ENCODE peak calls at places on chromosomes 3 and 15, in four cellular contexts. J is A549, R is GM12865, S is astrocyte of the cerebellum. V is an unnamed sample.

GRCh38 chr3:15099364-15100098 is 583 bp upstream of the RBSN start:
- DNase-seq in R (peak), S (no peak), J (no peak), V (no peak)

GRCh38 chr15:29711531-29711930 is 110.7 kb downstream of the TJP1 start:
- DNase-seq in S (no peak), R (no peak), J (no peak), V (no peak)

GRCh38 chr15:57747206-57747605 is 40.7 kb downstream of the POLR2M start:
- DNase-seq in R (peak), S (no peak), J (no peak), V (no peak)

GRCh38 chr3:178063475-178063874 is 472.8 kb upstream of the KCNMB2 start:
- DNase-seq in J (no peak), R (no peak), S (no peak), V (peak)

GRCh38 chr3:195697582-195698324 is 23.0 kb upstream of the MUC20 start:
- DNase-seq in S (peak), J (peak), R (no peak), V (peak)

GRCh38 chr3:151107177-151107576 is 21.7 kb downstream of the MED12L start:
- DNase-seq in S (no peak), R (no peak), J (no peak), V (no peak)

GRCh38 chr15:90201944-90202375 is 830 bp downstream of the SEMA4B start:
- DNase-seq in J (no peak), S (no peak), R (no peak), V (no peak)

GRCh38 chr3:160677459-160677901 is 520 bp downstream of the ARL14 start:
- DNase-seq in J (peak), R (no peak), S (no peak), V (no peak)

GRCh38 chr3:113560845-113561623 is 28.7 kb downstream of the SIDT1 start:
- DNase-seq in S (no peak), R (no peak), J (no peak), V (no peak)

GRCh38 chr3:169581633-169582032 is 81.9 kb downstream of the MECOM start:
- DNase-seq in R (peak), S (no peak), J (no peak), V (no peak)

GRCh38 chr3:172606021-172606420 is 82.8 kb upstream of the TNFSF10 start:
- DNase-seq in R (no peak), S (peak), J (no peak), V (no peak)

GRCh38 chr15:53295574-53295973 is 463.9 kb downstream of the WDR72 start:
- DNase-seq in J (no peak), S (no peak), R (no peak), V (no peak)

GRCh38 chr3:141345951-141346817 is 22.1 kb upstream of the ZBTB38 start:
- DNase-seq in R (no peak), S (no peak), J (no peak), V (no peak)

GRCh38 chr15:94131875-94132274 is 99.5 kb upstream of the MCTP2 start:
- DNase-seq in J (no peak), S (no peak), R (no peak), V (no peak)

GRCh38 chr15:94135748-94136147 is 95.6 kb upstream of the MCTP2 start:
- DNase-seq in R (peak), J (no peak), S (no peak), V (no peak)
- TF ChIP-seq CTCF in R (no peak), J (no peak), S (no peak), V (no peak)

GRCh38 chr3:38139652-38140051 is 1.2 kb downstream of the MYD88 start:
- DNase-seq in R (no peak), J (no peak), S (no peak), V (no peak)
- H3K4me3 ChIP-seq in R (peak), J (no peak), S (peak), V (peak)

DNA sequence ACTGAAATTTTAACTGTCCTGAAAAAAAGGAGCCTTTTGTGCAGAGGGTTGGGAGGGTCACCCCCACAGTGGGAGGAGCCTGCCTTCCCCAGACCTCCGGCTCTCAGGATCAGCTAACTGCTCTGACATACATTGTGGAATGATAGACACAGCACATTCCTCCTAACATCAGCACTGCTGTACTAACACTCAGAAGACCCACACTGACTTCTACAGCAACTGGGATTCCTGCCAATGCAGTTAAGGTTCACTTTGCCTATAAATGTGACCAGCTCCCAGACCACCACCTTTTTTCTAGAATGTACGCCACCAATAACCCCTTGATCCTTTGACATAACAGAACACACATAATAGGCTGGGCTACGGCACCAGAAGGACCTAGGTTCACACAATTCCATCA is 3.2 kb downstream of the CPEB1 start:
- DNase-seq in S (no peak), R (no peak), J (no peak), V (no peak)
- TF ChIP-seq CTCF in S (no peak), R (no peak), J (no peak), V (no peak)

GRCh38 chr3:106004841-106005240 is 136.0 kb upstream of the CBLB start:
- DNase-seq in R (no peak), J (no peak), S (no peak), V (no peak)
- H3K4me3 ChIP-seq in R (no peak), J (no peak), S (no peak), V (no peak)

DNA sequence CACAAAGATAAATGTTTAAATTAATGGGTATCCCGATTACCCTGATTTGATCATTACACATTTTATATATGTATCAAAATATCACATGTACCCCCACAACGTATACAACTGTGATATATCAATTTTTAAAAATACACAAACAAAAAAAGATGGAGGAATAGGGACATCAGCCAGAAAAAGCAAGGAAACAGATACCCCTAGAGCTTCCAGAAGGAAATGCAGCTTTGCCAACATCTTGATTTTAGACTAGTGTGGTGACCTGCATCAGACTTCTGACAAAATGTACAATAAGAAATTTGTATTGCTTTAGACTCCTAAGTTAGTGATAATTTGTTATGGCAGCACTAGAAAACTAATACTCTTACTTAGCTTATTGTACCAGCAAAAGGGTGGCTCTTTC is 483.8 kb downstream of the TUSC7 start:
- DNase-seq in J (no peak), R (no peak), S (no peak), V (no peak)
- TF ChIP-seq CTCF in J (no peak), R (peak), S (no peak), V (peak)

GRCh38 chr3:52291508-52292181 is 4.0 kb downstream of the GLYCTK start:
- DNase-seq in J (no peak), S (no peak), R (peak), V (no peak)

GRCh38 chr3:52288674-52289073 is 1.0 kb downstream of the GLYCTK start:
- DNase-seq in R (no peak), S (no peak), J (no peak), V (no peak)

GRCh38 chr3:52290596-52291507 is 3.2 kb downstream of the GLYCTK start:
- DNase-seq in J (no peak), R (no peak), S (no peak), V (no peak)

GRCh38 chr3:52289338-52289746 is 1.7 kb downstream of the GLYCTK start:
- DNase-seq in R (no peak), J (no peak), S (no peak), V (no peak)

DNA sequence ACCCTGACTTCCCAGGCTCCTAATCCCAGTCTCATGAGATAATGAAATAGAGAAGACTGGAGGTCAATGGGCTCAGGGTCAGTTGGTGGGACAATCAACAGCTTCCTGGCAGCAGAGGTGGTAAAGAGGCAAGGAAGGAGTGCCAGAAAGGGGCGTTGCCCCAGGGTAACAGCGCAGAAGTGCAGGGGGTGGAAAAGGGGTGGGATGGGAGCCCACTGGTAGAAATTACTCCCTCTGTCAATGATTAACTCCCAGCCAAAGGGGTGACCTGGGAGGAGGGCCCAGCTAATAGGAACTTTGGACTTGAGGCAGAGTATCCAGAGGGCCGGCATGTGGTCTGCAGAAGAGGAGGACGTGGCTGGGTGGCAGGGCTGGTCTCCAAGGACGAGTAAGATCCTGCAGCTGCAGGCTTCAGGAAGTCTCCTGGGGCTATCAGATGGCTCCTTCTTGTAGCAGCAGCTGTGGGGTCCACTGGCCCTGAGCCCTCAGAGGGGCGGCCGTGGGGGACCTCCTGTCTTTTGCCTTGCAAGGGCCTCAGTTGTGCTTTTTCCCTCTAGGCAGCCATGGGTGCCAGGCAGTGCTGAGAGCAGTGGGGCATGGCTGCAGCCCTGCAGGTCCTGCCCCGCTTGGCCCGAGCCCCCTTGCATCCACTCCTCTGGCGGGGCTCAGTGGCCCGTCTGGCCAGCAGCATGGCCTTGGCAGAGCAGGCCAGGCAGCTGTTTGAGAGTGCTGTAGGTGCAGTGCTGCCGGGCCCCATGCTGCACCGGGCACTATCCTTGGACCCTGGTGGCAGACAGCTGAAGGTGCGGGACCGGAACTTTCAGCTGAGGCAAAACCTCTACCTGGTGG is 2.3 kb downstream of the GLYCTK start:
- DNase-seq in R (no peak), J (no peak), S (no peak), V (no peak)
- H3K4me3 ChIP-seq in R (no peak), J (no peak), S (no peak), V (no peak)

GRCh38 chr15:76184640-76185020 is 124.8 kb downstream of the TMEM266 start:
- DNase-seq in R (no peak), J (no peak), S (no peak), V (no peak)

GRCh38 chr15:76183906-76184639 is 124.3 kb downstream of the TMEM266 start:
- DNase-seq in S (no peak), R (no peak), J (no peak), V (no peak)

GRCh38 chr15:76187151-76187550 is 124.1 kb downstream of the ETFA start:
- DNase-seq in J (no peak), R (no peak), S (no peak), V (no peak)

GRCh38 chr15:76189106-76189505 is 122.2 kb downstream of the ETFA start:
- DNase-seq in S (no peak), J (no peak), R (no peak), V (no peak)

DNA sequence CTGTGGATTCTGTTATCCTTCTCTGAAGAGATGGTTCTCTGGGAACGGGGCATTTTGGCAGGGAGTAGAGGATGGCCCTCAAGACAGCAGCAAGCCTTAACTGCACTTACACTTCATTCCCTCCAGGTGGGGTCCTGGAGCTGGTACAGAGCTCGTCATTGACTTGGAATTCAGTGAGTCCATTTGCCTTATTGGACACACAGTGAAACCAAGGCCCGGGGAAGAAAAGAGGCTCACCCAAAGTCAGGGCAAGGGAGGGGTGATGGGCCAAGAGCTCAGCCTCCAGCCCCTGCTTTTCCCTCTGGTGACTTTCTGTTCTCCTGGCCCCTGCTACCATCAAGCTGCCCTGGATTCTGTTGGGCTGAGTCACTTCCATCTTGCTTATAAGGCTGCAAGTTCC is 125.6 kb downstream of the ETFA start:
- DNase-seq in S (no peak), J (peak), R (peak), V (no peak)
- TF ChIP-seq CTCF in S (peak), J (peak), R (peak), V (peak)

DNA sequence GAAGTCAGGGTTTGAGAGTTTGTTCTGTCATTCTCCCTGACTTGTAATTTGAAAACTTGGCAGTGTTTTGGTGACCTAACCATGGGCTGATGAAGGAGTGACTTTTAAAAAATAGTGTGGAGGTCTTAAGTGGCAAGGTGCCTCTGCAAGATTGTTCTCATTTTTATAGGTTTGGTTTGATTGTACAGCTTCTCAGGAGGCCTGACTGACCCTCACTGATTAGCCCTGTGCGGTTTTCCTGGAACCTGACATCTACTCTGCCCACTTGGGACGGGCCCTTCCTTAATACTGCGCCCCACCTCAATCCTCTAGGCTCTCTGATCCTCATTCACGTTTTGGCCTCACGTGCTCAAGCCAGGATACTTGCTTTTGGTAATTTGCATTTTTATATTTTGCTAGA is 2.8 kb downstream of the UBE2E1 start:
- DNase-seq in S (no peak), J (no peak), R (no peak), V (no peak)
- H3K4me3 ChIP-seq in S (no peak), J (no peak), R (peak), V (no peak)

GRCh38 chr15:67251318-67251717 is 3.1 kb downstream of the AAGAB start:
- DNase-seq in J (no peak), R (no peak), S (no peak), V (no peak)

GRCh38 chr15:67253103-67253502 is 1.4 kb downstream of the AAGAB start:
- DNase-seq in R (no peak), J (no peak), S (no peak), V (no peak)

GRCh38 chr15:67253517-67254237 is 784 bp downstream of the AAGAB start:
- DNase-seq in J (peak), R (no peak), S (peak), V (no peak)

GRCh38 chr15:67256051-67256450 is 1.5 kb downstream of the IQCH start:
- DNase-seq in S (no peak), J (no peak), R (no peak), V (no peak)

GRCh38 chr15:67254238-67255175 is at the start of the genes AAGAB and IQCH:
- DNase-seq in S (peak), J (peak), R (peak), V (peak)
- TF ChIP-seq CTCF in S (no peak), J (no peak), R (no peak), V (no peak)